ENCODE peak calls at places on chromosomes 12 and 14, in four cellular contexts. One of them, this sample, is unnamed.

GRCh38 chr14:104268725-104269436 is 130.5 kb downstream of the KIF26A start:
- DNase-seq in K562: no peak
- DNase-seq in GM12878: no peak
- DNase-seq in H1: no peak
- DNase-seq in this sample: no peak

GRCh38 chr12:129532707-129533499 is 370.9 kb downstream of the TMEM132D start:
- DNase-seq in GM12878: no peak
- DNase-seq in H1: peak; percentile 31
- DNase-seq in K562: no peak
- DNase-seq in this sample: no peak

GRCh38 chr14:102629011-102629444 is 36.6 kb downstream of the RCOR1 start:
- DNase-seq in H1: no peak
- DNase-seq in GM12878: no peak
- DNase-seq in K562: no peak
- DNase-seq in this sample: no peak

GRCh38 chr12:71972441-71973074 is 33.9 kb downstream of the TPH2 start:
- DNase-seq in GM12878: no peak
- DNase-seq in H1: no peak
- DNase-seq in K562: peak; percentile 12
- DNase-seq in this sample: no peak

GRCh38 chr12:75894965-75895754 is 136.4 kb downstream of the PHLDA1 start:
- DNase-seq in K562: no peak
- DNase-seq in H1: no peak
- DNase-seq in GM12878: no peak
- DNase-seq in this sample: no peak

GRCh38 chr12:106791531-106791930 is 17.0 kb downstream of the RIC8B start:
- DNase-seq in GM12878: no peak
- DNase-seq in H1: no peak
- DNase-seq in K562: no peak
- DNase-seq in this sample: no peak

GRCh38 chr12:97464241-97465011 is 1.8 kb downstream of the RMST start:
- DNase-seq in H1: peak; percentile 17
- DNase-seq in GM12878: no peak
- DNase-seq in K562: no peak
- DNase-seq in this sample: no peak

GRCh38 chr12:116434155-116435065 is 124.8 kb upstream of the MAP1LC3B2 start:
- DNase-seq in H1: peak; percentile 38
- DNase-seq in GM12878: no peak
- DNase-seq in K562: peak; percentile 32
- DNase-seq in this sample: no peak

GRCh38 chr12:124610021-124610606 is 42.7 kb upstream of the NCOR2 start:
- DNase-seq in K562: no peak
- DNase-seq in GM12878: no peak
- DNase-seq in H1: no peak
- DNase-seq in this sample: no peak

GRCh38 chr12:23655884-23656283 is 293.6 kb downstream of the SOX5 start:
- DNase-seq in GM12878: no peak
- DNase-seq in K562: no peak
- DNase-seq in H1: no peak
- DNase-seq in this sample: no peak

GRCh38 chr14:77601846-77602609 is 14.4 kb downstream of the SPTLC2 start:
- DNase-seq in H1: no peak
- DNase-seq in K562: no peak
- DNase-seq in GM12878: no peak
- DNase-seq in this sample: no peak

GRCh38 chr14:70585221-70585620 is 15.2 kb downstream of the MED6 start:
- DNase-seq in GM12878: no peak
- DNase-seq in H1: no peak
- DNase-seq in K562: no peak
- DNase-seq in this sample: no peak

GRCh38 chr14:48536318-48536717 is 860.9 kb upstream of the MDGA2 start:
- DNase-seq in GM12878: no peak
- DNase-seq in H1: peak; percentile 19
- DNase-seq in K562: no peak
- DNase-seq in this sample: peak; percentile 4

GRCh38 chr14:53881161-53881846 is 75.3 kb downstream of the BMP4 start:
- DNase-seq in H1: no peak
- DNase-seq in K562: no peak
- DNase-seq in GM12878: no peak
- DNase-seq in this sample: peak; percentile 86

GRCh38 chr14:104334812-104335161 is 196.4 kb downstream of the KIF26A start:
- DNase-seq in GM12878: no peak
- DNase-seq in H1: no peak
- DNase-seq in K562: no peak
- DNase-seq in this sample: no peak

GRCh38 chr12:53868516-53868986 is 70.1 kb upstream of the HOXC13 start:
- DNase-seq in K562: no peak
- DNase-seq in H1: no peak
- DNase-seq in GM12878: no peak
- DNase-seq in this sample: no peak

GRCh38 chr12:123004287-123004686 is 23.8 kb downstream of the ARL6IP4 start:
- DNase-seq in GM12878: no peak
- DNase-seq in H1: no peak
- DNase-seq in K562: no peak
- DNase-seq in this sample: no peak
- TF ChIP-seq TAF1 in GM12878: no peak
- TF ChIP-seq TAF1 in H1: no peak
- TF ChIP-seq TAF1 in K562: no peak
- TF ChIP-seq TAF1 in this sample: no peak

GRCh38 chr12:120265203-120265482 is 387 bp downstream of the PXN start:
- DNase-seq in GM12878: no peak
- DNase-seq in H1: no peak
- DNase-seq in K562: no peak
- DNase-seq in this sample: no peak
- H3K79me2 ChIP-seq in GM12878: no peaks in the 10 kb centered on the region
- H3K79me2 ChIP-seq in H1: peaks cover 51% of the 10 kb centered on the region
- H3K79me2 ChIP-seq in K562: peaks cover 45% of the 10 kb centered on the region
- H3K79me2 ChIP-seq in this sample: peaks cover 40% of the 10 kb centered on the region

GRCh38 chr14:100096656-100097055 is 31.4 kb downstream of the EVL start:
- DNase-seq in H1: no peak
- DNase-seq in K562: no peak
- DNase-seq in GM12878: no peak
- DNase-seq in this sample: no peak
- TF ChIP-seq TAF1 in H1: no peak
- TF ChIP-seq TAF1 in K562: no peak
- TF ChIP-seq TAF1 in GM12878: no peak
- TF ChIP-seq TAF1 in this sample: no peak

DNA sequence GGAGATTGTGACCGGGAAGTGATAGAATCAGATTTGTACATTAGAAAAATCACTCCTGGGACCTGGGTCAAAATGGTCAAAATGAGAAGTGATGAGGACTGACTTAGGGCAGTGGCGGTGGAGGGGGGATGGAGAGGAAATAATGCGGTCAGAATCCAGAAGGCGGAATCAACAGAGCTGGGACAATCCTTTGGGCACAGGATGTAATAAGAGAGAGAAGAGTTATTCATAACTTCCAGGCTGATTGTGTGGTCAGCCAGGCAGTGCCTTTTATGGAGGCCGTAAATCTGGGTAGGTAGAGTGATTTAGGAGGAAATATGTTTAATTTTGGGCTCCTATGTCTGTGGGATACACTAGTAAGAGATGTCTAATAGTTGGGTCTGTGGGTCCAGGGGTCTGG is 21.6 kb downstream of the FBXL14 start:
- DNase-seq in K562: no peak
- DNase-seq in GM12878: no peak
- DNase-seq in H1: no peak
- DNase-seq in this sample: no peak
- H3K79me2 ChIP-seq in K562: peaks cover 3% of the 10 kb centered on the region
- H3K79me2 ChIP-seq in GM12878: no peaks in the 10 kb centered on the region
- H3K79me2 ChIP-seq in H1: no peaks in the 10 kb centered on the region
- H3K79me2 ChIP-seq in this sample: no peaks in the 10 kb centered on the region

DNA sequence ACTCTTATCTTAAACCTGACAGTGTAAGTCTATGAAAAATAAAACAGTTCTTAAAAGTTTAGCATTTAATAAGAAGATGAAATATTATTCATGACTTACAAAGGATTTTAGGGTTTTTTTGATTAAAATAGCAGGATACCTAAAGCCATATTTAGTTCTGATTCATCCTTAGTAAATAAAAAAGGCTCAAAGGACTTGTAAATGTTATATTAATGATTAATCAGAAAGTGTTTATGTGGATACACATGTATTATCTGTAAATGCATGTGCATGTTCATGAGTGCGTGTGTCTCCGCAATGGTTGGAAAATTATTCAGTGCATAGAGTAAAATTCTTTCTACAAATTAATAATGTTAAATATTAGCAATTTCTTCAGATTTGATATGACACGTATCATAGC is 4.4 kb downstream of the KLRF1 start:
- DNase-seq in H1: no peak
- DNase-seq in GM12878: no peak
- DNase-seq in K562: no peak
- DNase-seq in this sample: no peak
- TF ChIP-seq TAF1 in H1: no peak
- TF ChIP-seq TAF1 in GM12878: no peak
- TF ChIP-seq TAF1 in K562: no peak
- TF ChIP-seq TAF1 in this sample: no peak

This sample was measured in HepG2.